ENCODE peak calls at places on chromosome 19, in eight cellular contexts. X is stimulated activated CD4-positive, alpha-beta T cell treated with anti-CD3 and anti-CD28 coated beads, TNF-alpha, amount 100 ng/mL, for 1 hour; B is naive thymus-derived CD8-positive, alpha-beta T cell; R is NCI-H1436 treated with DMSO at 0.1 percent for 48 hours; G is tibial artery; W is PC-9; A is EH; O is GM23248. Q is an unnamed sample.

GRCh38 chr19:47049307-47049700 is 880 bp upstream of the TMEM160 start:
- DNase-seq in X (no peak), B (no peak), R (no peak), G (no peak), W (peak), A (peak), O (peak), Q (no peak)

GRCh38 chr19:40603071-40603718 is 2.0 kb downstream of the LTBP4 start:
- DNase-seq in X (no peak), B (peak), R (no peak), G (no peak), W (no peak), A (peak), O (peak), Q (no peak)

GRCh38 chr19:12156254-12157058 is at the start of gene ZNF625:
- DNase-seq in X (no peak), B (peak), R (peak), G (peak), W (peak), A (peak), O (peak), Q (peak)

GRCh38 chr19:31313291-31314030 is 35.8 kb downstream of the TSHZ3 start:
- DNase-seq in X (no peak), B (no peak), R (no peak), G (no peak), W (no peak), A (no peak), O (no peak), Q (no peak)

GRCh38 chr19:41228486-41228885 is 9.5 kb downstream of the AXL start:
- DNase-seq in X (no peak), B (no peak), R (no peak), G (no peak), W (no peak), A (no peak), O (no peak), Q (no peak)

GRCh38 chr19:52961981-52962380 is 700 bp downstream of the ZNF816 start:
- DNase-seq in X (no peak), B (no peak), R (no peak), G (no peak), W (no peak), A (no peak), O (peak), Q (no peak)

GRCh38 chr19:10828981-10829821 is 6.8 kb downstream of the TMED1 start:
- DNase-seq in X (no peak), B (no peak), R (no peak), G (no peak), W (no peak), A (no peak), O (peak), Q (no peak)

GRCh38 chr19:33488826-33489225 is 32.8 kb downstream of the PEPD start:
- DNase-seq in X (no peak), B (no peak), R (no peak), G (peak), W (no peak), A (no peak), O (no peak), Q (no peak)

GRCh38 chr19:15180451-15181390 is 20.1 kb downstream of the NOTCH3 start:
- DNase-seq in X (no peak), B (no peak), R (peak), G (no peak), W (no peak), A (no peak), O (peak), Q (no peak)

GRCh38 chr19:44644391-44645016 is 794 bp downstream of the PVR start:
- DNase-seq in X (no peak), B (no peak), R (no peak), G (no peak), W (peak), A (peak), O (peak), Q (no peak)

GRCh38 chr19:2962018-2962670 is 15.2 kb upstream of the TLE6 start:
- DNase-seq in X (no peak), B (peak), R (no peak), G (no peak), W (peak), A (peak), O (peak), Q (peak)